ENCODE peak calls at places on chromosomes 1 and 21, in eight cellular contexts. One of them, this sample, is unnamed.

GRCh38 chr21:34850166-34850695 is 181.4 kb downstream of the CLIC6 start:
- DNase-seq in WERI-Rb-1: no peak
- DNase-seq in vagina: no peak
- DNase-seq in fibroblast of mammary gland: no peak
- DNase-seq in stomach: no peak
- DNase-seq in breast epithelium: no peak
- DNase-seq in BE2C: no peak
- DNase-seq in BJ: no peak
- DNase-seq in this sample: no peak

GRCh38 chr1:108664426-108664950 is 3.6 kb upstream of the HENMT1 start:
- DNase-seq in BE2C: no peak
- DNase-seq in stomach: no peak
- DNase-seq in BJ: no peak
- DNase-seq in fibroblast of mammary gland: no peak
- DNase-seq in WERI-Rb-1: no peak
- DNase-seq in vagina: no peak
- DNase-seq in breast epithelium: no peak
- DNase-seq in this sample: no peak

GRCh38 chr21:43684424-43684823 is 25.1 kb downstream of the RRP1B start:
- DNase-seq in BJ: no peak
- DNase-seq in WERI-Rb-1: no peak
- DNase-seq in stomach: no peak
- DNase-seq in breast epithelium: no peak
- DNase-seq in fibroblast of mammary gland: no peak
- DNase-seq in BE2C: no peak
- DNase-seq in vagina: no peak
- DNase-seq in this sample: no peak

GRCh38 chr1:194786027-194786426 is 1599.6 kb upstream of the B3GALT2 start:
- DNase-seq in vagina: no peak
- DNase-seq in fibroblast of mammary gland: no peak
- DNase-seq in WERI-Rb-1: no peak
- DNase-seq in stomach: no peak
- DNase-seq in BJ: no peak
- DNase-seq in BE2C: no peak
- DNase-seq in breast epithelium: no peak
- DNase-seq in this sample: no peak

GRCh38 chr1:153626929-153627796 is at the start of gene S100A13:
- DNase-seq in breast epithelium: peak; percentile 74
- DNase-seq in fibroblast of mammary gland: peak; percentile 97
- DNase-seq in vagina: no peak
- DNase-seq in stomach: peak; percentile 69
- DNase-seq in WERI-Rb-1: peak; percentile 100
- DNase-seq in BE2C: peak; percentile 43
- DNase-seq in BJ: peak; percentile 69
- DNase-seq in this sample: peak; percentile 96

GRCh38 chr21:24290151-24290833 is 1317.0 kb downstream of the MRPL39 start:
- DNase-seq in BJ: no peak
- DNase-seq in vagina: no peak
- DNase-seq in fibroblast of mammary gland: no peak
- DNase-seq in breast epithelium: no peak
- DNase-seq in stomach: no peak
- DNase-seq in BE2C: no peak
- DNase-seq in WERI-Rb-1: no peak
- DNase-seq in this sample: no peak

GRCh38 chr1:183000161-183000560 is 23.1 kb upstream of the LAMC1 start:
- DNase-seq in BJ: no peak
- DNase-seq in vagina: no peak
- DNase-seq in stomach: no peak
- DNase-seq in breast epithelium: no peak
- DNase-seq in fibroblast of mammary gland: no peak
- DNase-seq in BE2C: no peak
- DNase-seq in WERI-Rb-1: no peak
- DNase-seq in this sample: no peak

GRCh38 chr1:57605933-57606332 is 182.1 kb upstream of the DAB1 start:
- DNase-seq in fibroblast of mammary gland: no peak
- DNase-seq in stomach: no peak
- DNase-seq in vagina: no peak
- DNase-seq in BE2C: no peak
- DNase-seq in WERI-Rb-1: no peak
- DNase-seq in BJ: no peak
- DNase-seq in breast epithelium: no peak
- DNase-seq in this sample: no peak

GRCh38 chr21:41768371-41769042 is 1.7 kb upstream of the RIPK4 start:
- DNase-seq in BE2C: no peak
- DNase-seq in fibroblast of mammary gland: peak; percentile 79
- DNase-seq in BJ: peak; percentile 78
- DNase-seq in breast epithelium: peak; percentile 51
- DNase-seq in WERI-Rb-1: no peak
- DNase-seq in vagina: no peak
- DNase-seq in stomach: peak; percentile 78
- DNase-seq in this sample: peak; percentile 56

GRCh38 chr1:75134939-75135828 is 996 bp downstream of the LHX8 start:
- DNase-seq in stomach: no peak
- DNase-seq in WERI-Rb-1: peak; percentile 18
- DNase-seq in BJ: no peak
- DNase-seq in BE2C: no peak
- DNase-seq in vagina: no peak
- DNase-seq in breast epithelium: no peak
- DNase-seq in fibroblast of mammary gland: no peak
- DNase-seq in this sample: peak; percentile 55

GRCh38 chr1:26114165-26114927 is 2.7 kb downstream of the PDIK1L start:
- DNase-seq in BJ: no peak
- DNase-seq in WERI-Rb-1: no peak
- DNase-seq in stomach: no peak
- DNase-seq in BE2C: no peak
- DNase-seq in fibroblast of mammary gland: no peak
- DNase-seq in vagina: no peak
- DNase-seq in breast epithelium: no peak
- DNase-seq in this sample: no peak

GRCh38 chr1:100353988-100354387 is 1.7 kb downstream of the CDC14A start:
- DNase-seq in stomach: no peak
- DNase-seq in vagina: no peak
- DNase-seq in fibroblast of mammary gland: peak; percentile 18
- DNase-seq in breast epithelium: no peak
- DNase-seq in BE2C: no peak
- DNase-seq in WERI-Rb-1: no peak
- DNase-seq in BJ: no peak
- DNase-seq in this sample: no peak

GRCh38 chr1:224703702-224704408 is 87.7 kb downstream of the CNIH3 start:
- DNase-seq in breast epithelium: no peak
- DNase-seq in fibroblast of mammary gland: no peak
- DNase-seq in WERI-Rb-1: no peak
- DNase-seq in stomach: no peak
- DNase-seq in BE2C: no peak
- DNase-seq in BJ: no peak
- DNase-seq in vagina: no peak
- DNase-seq in this sample: no peak

GRCh38 chr21:44405948-44406872 is 49.1 kb upstream of the LRRC3 start:
- DNase-seq in BJ: peak; percentile 4
- DNase-seq in breast epithelium: no peak
- DNase-seq in stomach: no peak
- DNase-seq in fibroblast of mammary gland: peak; percentile 46
- DNase-seq in WERI-Rb-1: no peak
- DNase-seq in vagina: no peak
- DNase-seq in BE2C: no peak
- DNase-seq in this sample: no peak

GRCh38 chr1:236636017-236636416 is 31.7 kb upstream of the HEATR1 start:
- DNase-seq in breast epithelium: no peak
- DNase-seq in BE2C: no peak
- DNase-seq in BJ: no peak
- DNase-seq in stomach: no peak
- DNase-seq in vagina: no peak
- DNase-seq in fibroblast of mammary gland: no peak
- DNase-seq in WERI-Rb-1: no peak
- DNase-seq in this sample: no peak

GRCh38 chr1:12594966-12595838 is 22.8 kb downstream of the DHRS3 start:
- DNase-seq in breast epithelium: peak; percentile 68
- DNase-seq in fibroblast of mammary gland: peak; percentile 40
- DNase-seq in WERI-Rb-1: no peak
- DNase-seq in BJ: no peak
- DNase-seq in vagina: no peak
- DNase-seq in BE2C: peak; percentile 25
- DNase-seq in stomach: peak; percentile 63
- DNase-seq in this sample: peak; percentile 68

GRCh38 chr1:30778979-30779293 is 21.4 kb upstream of the LAPTM5 start:
- DNase-seq in BJ: no peak
- DNase-seq in fibroblast of mammary gland: no peak
- DNase-seq in WERI-Rb-1: no peak
- DNase-seq in vagina: no peak
- DNase-seq in stomach: no peak
- DNase-seq in BE2C: no peak
- DNase-seq in breast epithelium: no peak
- DNase-seq in this sample: no peak
- H3K4me3 ChIP-seq in BJ: no peak overlapping the region
- H3K4me3 ChIP-seq in fibroblast of mammary gland: no peak overlapping the region
- H3K4me3 ChIP-seq in WERI-Rb-1: no peak overlapping the region
- H3K4me3 ChIP-seq in vagina: no peak overlapping the region
- H3K4me3 ChIP-seq in stomach: no peak overlapping the region
- H3K4me3 ChIP-seq in BE2C: no peak overlapping the region
- H3K4me3 ChIP-seq in breast epithelium: no peak overlapping the region
- H3K4me3 ChIP-seq in this sample: no peak overlapping the region

GRCh38 chr1:5948681-5949005 is 43.6 kb downstream of the NPHP4 start:
- DNase-seq in stomach: no peak
- DNase-seq in BE2C: no peak
- DNase-seq in BJ: no peak
- DNase-seq in breast epithelium: no peak
- DNase-seq in vagina: no peak
- DNase-seq in fibroblast of mammary gland: no peak
- DNase-seq in WERI-Rb-1: no peak
- DNase-seq in this sample: no peak

GRCh38 chr1:5947978-5948680 is 44.1 kb downstream of the NPHP4 start:
- DNase-seq in stomach: peak; percentile 16
- DNase-seq in BJ: no peak
- DNase-seq in breast epithelium: no peak
- DNase-seq in WERI-Rb-1: no peak
- DNase-seq in vagina: peak; percentile 91
- DNase-seq in fibroblast of mammary gland: peak; percentile 46
- DNase-seq in BE2C: no peak
- DNase-seq in this sample: no peak

GRCh38 chr1:5949761-5950100 is 42.5 kb downstream of the NPHP4 start:
- DNase-seq in stomach: peak; percentile 17
- DNase-seq in BJ: no peak
- DNase-seq in vagina: no peak
- DNase-seq in fibroblast of mammary gland: no peak
- DNase-seq in breast epithelium: no peak
- DNase-seq in WERI-Rb-1: no peak
- DNase-seq in BE2C: no peak
- DNase-seq in this sample: no peak

GRCh38 chr1:5950201-5950895 is 41.9 kb downstream of the NPHP4 start:
- DNase-seq in WERI-Rb-1: no peak
- DNase-seq in stomach: no peak
- DNase-seq in vagina: no peak
- DNase-seq in breast epithelium: no peak
- DNase-seq in BE2C: no peak
- DNase-seq in BJ: no peak
- DNase-seq in fibroblast of mammary gland: no peak
- DNase-seq in this sample: no peak

DNA sequence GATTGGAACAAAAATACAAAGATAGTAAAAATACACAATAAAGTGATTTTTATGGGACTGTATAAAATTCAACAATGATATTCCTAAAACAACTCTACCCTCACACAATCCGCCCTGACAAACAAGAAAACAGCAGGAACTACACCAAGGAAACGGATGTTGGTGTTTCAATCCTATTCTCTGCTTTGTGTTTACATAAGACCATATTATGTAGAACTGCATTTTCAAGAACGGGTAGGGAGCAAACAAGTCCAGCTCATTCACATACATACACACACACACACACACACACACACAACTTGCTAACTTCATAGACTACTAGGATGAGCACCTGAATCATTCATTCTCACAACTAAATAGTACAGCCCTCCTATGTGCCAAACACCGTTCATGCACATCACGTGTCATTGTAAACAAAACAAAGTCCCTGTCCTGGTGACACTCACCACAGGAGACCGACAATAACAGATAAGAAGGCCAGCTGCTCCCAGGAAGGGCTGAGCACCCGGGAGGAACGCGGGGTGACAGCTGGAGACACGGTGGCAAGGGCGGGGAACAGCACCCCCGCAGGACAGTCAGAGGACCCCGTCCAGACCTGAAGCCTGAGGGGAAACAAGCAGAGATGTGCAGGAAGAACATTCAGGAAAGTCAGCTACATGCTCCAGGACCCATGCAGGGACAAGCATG is 43.0 kb downstream of the NPHP4 start:
- DNase-seq in WERI-Rb-1: peak; percentile 54
- DNase-seq in stomach: no peak
- DNase-seq in breast epithelium: no peak
- DNase-seq in vagina: no peak
- DNase-seq in BJ: no peak
- DNase-seq in BE2C: peak; percentile 22
- DNase-seq in fibroblast of mammary gland: no peak
- DNase-seq in this sample: no peak
- TF ChIP-seq CTCF in WERI-Rb-1: peak; percentile 50
- TF ChIP-seq CTCF in stomach: no peak
- TF ChIP-seq CTCF in breast epithelium: no peak
- TF ChIP-seq CTCF in vagina: no peak
- TF ChIP-seq CTCF in BJ: no peak
- TF ChIP-seq CTCF in BE2C: no peak
- TF ChIP-seq CTCF in fibroblast of mammary gland: no peak
- TF ChIP-seq CTCF in this sample: peak; percentile 22

DNA sequence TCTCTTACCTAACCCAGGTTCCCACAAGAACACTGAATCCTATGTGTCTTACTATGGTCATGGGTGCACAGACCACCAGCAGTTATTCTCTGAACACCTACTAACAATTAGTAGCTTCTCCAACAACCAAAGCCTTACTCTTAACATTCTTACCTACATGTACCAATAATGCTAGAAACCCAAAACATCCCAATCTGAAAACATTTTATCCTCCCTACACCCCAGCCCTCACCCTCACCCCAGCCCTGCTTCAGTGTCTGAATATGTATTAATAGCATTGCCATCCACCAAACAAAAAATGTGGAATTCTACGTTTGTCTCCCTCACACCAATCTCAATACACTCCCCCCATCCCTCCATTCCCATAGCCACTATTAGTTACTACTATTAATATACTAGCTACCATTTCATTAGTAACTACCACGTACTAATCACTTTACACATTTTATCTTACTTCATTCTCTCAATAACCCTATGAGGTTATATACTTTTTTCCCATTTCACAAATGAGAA is 2.6 kb downstream of the TRIM33 start:
- DNase-seq in BE2C: no peak
- DNase-seq in vagina: no peak
- DNase-seq in fibroblast of mammary gland: no peak
- DNase-seq in breast epithelium: no peak
- DNase-seq in BJ: no peak
- DNase-seq in stomach: no peak
- DNase-seq in WERI-Rb-1: no peak
- DNase-seq in this sample: no peak
- H3K4me3 ChIP-seq in BE2C: peak overlapping the region; percentile 94
- H3K4me3 ChIP-seq in vagina: no peak overlapping the region
- H3K4me3 ChIP-seq in fibroblast of mammary gland: no peak overlapping the region
- H3K4me3 ChIP-seq in breast epithelium: peak overlapping the region; percentile 27
- H3K4me3 ChIP-seq in BJ: no peak overlapping the region
- H3K4me3 ChIP-seq in stomach: no peak overlapping the region
- H3K4me3 ChIP-seq in WERI-Rb-1: no peak overlapping the region
- H3K4me3 ChIP-seq in this sample: no peak overlapping the region

GRCh38 chr1:23922321-23922943 is 9.3 kb upstream of the CNR2 start:
- DNase-seq in BE2C: no peak
- DNase-seq in breast epithelium: no peak
- DNase-seq in vagina: no peak
- DNase-seq in WERI-Rb-1: no peak
- DNase-seq in stomach: no peak
- DNase-seq in fibroblast of mammary gland: no peak
- DNase-seq in BJ: no peak
- DNase-seq in this sample: no peak
- TF ChIP-seq CTCF in BE2C: no peak
- TF ChIP-seq CTCF in breast epithelium: no peak
- TF ChIP-seq CTCF in vagina: no peak
- TF ChIP-seq CTCF in WERI-Rb-1: no peak
- TF ChIP-seq CTCF in stomach: no peak
- TF ChIP-seq CTCF in fibroblast of mammary gland: no peak
- TF ChIP-seq CTCF in BJ: no peak
- TF ChIP-seq CTCF in this sample: no peak